ENCODE peak calls at places on chromosomes 1 and 21, in six cellular contexts. One of them, this sample, is unnamed. For H3K4me1, the result is how much of the 10 kb centered on the place peaks cover.

GRCh38 chr1:53766766-53767409 is 27.9 kb upstream of the GLIS1 start:
- DNase-seq in mesendoderm: no peak
- DNase-seq in psoas muscle: no peak
- DNase-seq in breast epithelium: no peak
- DNase-seq in uterus: no peak
- DNase-seq in PC-9: no peak
- DNase-seq in this sample: no peak

GRCh38 chr1:110682898-110683297 is 8.2 kb upstream of the KCNA3 start:
- DNase-seq in PC-9: no peak
- DNase-seq in breast epithelium: no peak
- DNase-seq in uterus: no peak
- DNase-seq in mesendoderm: no peak
- DNase-seq in psoas muscle: no peak
- DNase-seq in this sample: no peak

GRCh38 chr1:200888349-200888838 is 6.3 kb upstream of the INAVA start:
- DNase-seq in breast epithelium: no peak
- DNase-seq in PC-9: peak
- DNase-seq in uterus: no peak
- DNase-seq in mesendoderm: peak
- DNase-seq in psoas muscle: no peak
- DNase-seq in this sample: no peak

GRCh38 chr1:67536957-67537646 is 106.9 kb upstream of the SERBP1 start:
- DNase-seq in psoas muscle: no peak
- DNase-seq in PC-9: no peak
- DNase-seq in breast epithelium: peak
- DNase-seq in mesendoderm: no peak
- DNase-seq in uterus: no peak
- DNase-seq in this sample: no peak

GRCh38 chr1:205689479-205689878 is 9.2 kb upstream of the SLC45A3 start:
- DNase-seq in psoas muscle: no peak
- DNase-seq in breast epithelium: no peak
- DNase-seq in uterus: no peak
- DNase-seq in PC-9: no peak
- DNase-seq in mesendoderm: no peak
- DNase-seq in this sample: no peak

GRCh38 chr1:112058815-112059450 is 69.5 kb upstream of the KCND3 start:
- DNase-seq in PC-9: no peak
- DNase-seq in uterus: no peak
- DNase-seq in psoas muscle: no peak
- DNase-seq in breast epithelium: no peak
- DNase-seq in mesendoderm: peak
- DNase-seq in this sample: no peak

GRCh38 chr1:177873238-177873637 is 96.6 kb downstream of the SEC16B start:
- DNase-seq in psoas muscle: no peak
- DNase-seq in uterus: no peak
- DNase-seq in mesendoderm: peak
- DNase-seq in PC-9: no peak
- DNase-seq in breast epithelium: no peak
- DNase-seq in this sample: no peak

GRCh38 chr1:244102471-244102870 is 51.4 kb downstream of the ZBTB18 start:
- DNase-seq in mesendoderm: no peak
- DNase-seq in psoas muscle: no peak
- DNase-seq in breast epithelium: no peak
- DNase-seq in PC-9: no peak
- DNase-seq in uterus: no peak
- DNase-seq in this sample: no peak

GRCh38 chr21:35350965-35351364 is 301.9 kb upstream of the RUNX1 start:
- DNase-seq in PC-9: no peak
- DNase-seq in uterus: no peak
- DNase-seq in psoas muscle: no peak
- DNase-seq in mesendoderm: no peak
- DNase-seq in breast epithelium: no peak
- DNase-seq in this sample: no peak

GRCh38 chr1:24186993-24187790 is at the start of gene IFNLR1:
- DNase-seq in PC-9: peak
- DNase-seq in psoas muscle: peak
- DNase-seq in breast epithelium: peak
- DNase-seq in mesendoderm: peak
- DNase-seq in uterus: no peak
- DNase-seq in this sample: no peak

GRCh38 chr1:152461544-152461943 is 47.5 kb upstream of the CRNN start:
- DNase-seq in uterus: peak
- DNase-seq in psoas muscle: no peak
- DNase-seq in PC-9: no peak
- DNase-seq in mesendoderm: peak
- DNase-seq in breast epithelium: no peak
- DNase-seq in this sample: no peak

GRCh38 chr1:210446479-210446878 is 117.8 kb downstream of the HHAT start:
- DNase-seq in uterus: no peak
- DNase-seq in psoas muscle: no peak
- DNase-seq in PC-9: no peak
- DNase-seq in mesendoderm: no peak
- DNase-seq in breast epithelium: no peak
- DNase-seq in this sample: no peak

GRCh38 chr1:109838838-109839240 is 71.8 kb upstream of the CSF1 start:
- DNase-seq in PC-9: peak
- DNase-seq in uterus: peak
- DNase-seq in mesendoderm: no peak
- DNase-seq in psoas muscle: no peak
- DNase-seq in breast epithelium: no peak
- DNase-seq in this sample: no peak

DNA sequence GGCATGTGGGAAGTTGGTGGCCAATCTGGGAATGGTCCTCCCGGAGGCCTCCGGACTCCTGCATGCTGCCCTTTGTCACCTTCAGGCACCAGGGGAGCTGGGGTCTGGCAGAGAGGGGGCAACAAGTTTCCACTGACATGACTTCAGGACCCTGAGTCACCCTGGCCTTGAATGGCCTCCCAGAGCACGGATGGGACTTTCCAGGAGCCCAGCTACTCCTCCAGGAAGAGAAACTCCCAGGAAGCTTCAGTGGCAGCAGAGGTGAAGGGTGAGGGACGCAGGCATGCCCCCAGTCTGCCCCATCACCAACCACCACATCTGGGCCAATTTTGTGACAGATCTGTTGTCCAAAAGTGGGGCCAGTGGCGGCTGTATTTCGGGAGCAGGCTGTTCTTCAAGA is 55.9 kb upstream of the WASF2 start:
- DNase-seq in psoas muscle: no peak
- DNase-seq in breast epithelium: no peak
- DNase-seq in uterus: no peak
- DNase-seq in mesendoderm: no peak
- DNase-seq in PC-9: no peak
- DNase-seq in this sample: no peak
- H3K4me1 ChIP-seq in psoas muscle: half or more
- H3K4me1 ChIP-seq in breast epithelium: under half
- H3K4me1 ChIP-seq in uterus: under half
- H3K4me1 ChIP-seq in mesendoderm: under half
- H3K4me1 ChIP-seq in PC-9: under half
- H3K4me1 ChIP-seq in this sample: under half

DNA sequence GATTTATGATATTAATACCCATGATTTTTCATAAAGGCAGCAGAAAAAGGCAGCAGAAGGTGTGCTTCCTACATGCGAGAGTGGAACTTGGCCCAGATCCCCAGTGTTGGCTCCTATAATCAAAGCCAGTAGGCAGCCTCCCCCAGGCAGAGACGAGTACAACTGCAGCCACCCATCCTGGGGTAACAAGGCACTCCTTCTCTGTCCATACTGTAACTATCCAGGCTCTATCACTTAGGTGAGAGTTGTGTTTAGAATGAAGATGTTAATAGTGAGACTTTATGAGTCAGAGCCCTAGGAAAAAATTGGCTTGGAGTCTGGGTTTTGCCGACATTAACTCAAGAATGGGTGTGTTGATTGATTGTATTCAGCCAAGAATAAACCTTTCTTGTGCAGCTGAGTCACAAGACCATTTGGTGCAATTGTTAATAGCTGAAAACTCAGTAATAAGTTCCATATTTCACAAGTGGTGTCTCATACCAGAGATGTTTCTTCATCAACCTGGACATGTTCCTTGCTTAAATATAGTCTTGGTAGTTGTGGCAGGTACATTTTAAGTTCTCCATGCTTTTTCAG is 322.3 kb downstream of the DUSP10 start:
- DNase-seq in mesendoderm: no peak
- DNase-seq in breast epithelium: no peak
- DNase-seq in PC-9: no peak
- DNase-seq in uterus: no peak
- DNase-seq in psoas muscle: no peak
- DNase-seq in this sample: no peak
- H3K4me3 ChIP-seq in mesendoderm: no peak
- H3K4me3 ChIP-seq in breast epithelium: no peak
- H3K4me3 ChIP-seq in PC-9: no peak
- H3K4me3 ChIP-seq in uterus: no peak
- H3K4me3 ChIP-seq in psoas muscle: no peak
- H3K4me3 ChIP-seq in this sample: no peak

GRCh38 chr1:169367096-169367685 is 406 bp downstream of the NME7 start:
- DNase-seq in PC-9: no peak
- DNase-seq in mesendoderm: no peak
- DNase-seq in uterus: no peak
- DNase-seq in breast epithelium: no peak
- DNase-seq in psoas muscle: no peak
- DNase-seq in this sample: no peak
- H3K4me1 ChIP-seq in PC-9: under half
- H3K4me1 ChIP-seq in mesendoderm: under half
- H3K4me1 ChIP-seq in uterus: under half
- H3K4me1 ChIP-seq in breast epithelium: under half
- H3K4me1 ChIP-seq in psoas muscle: under half
- H3K4me1 ChIP-seq in this sample: under half

DNA sequence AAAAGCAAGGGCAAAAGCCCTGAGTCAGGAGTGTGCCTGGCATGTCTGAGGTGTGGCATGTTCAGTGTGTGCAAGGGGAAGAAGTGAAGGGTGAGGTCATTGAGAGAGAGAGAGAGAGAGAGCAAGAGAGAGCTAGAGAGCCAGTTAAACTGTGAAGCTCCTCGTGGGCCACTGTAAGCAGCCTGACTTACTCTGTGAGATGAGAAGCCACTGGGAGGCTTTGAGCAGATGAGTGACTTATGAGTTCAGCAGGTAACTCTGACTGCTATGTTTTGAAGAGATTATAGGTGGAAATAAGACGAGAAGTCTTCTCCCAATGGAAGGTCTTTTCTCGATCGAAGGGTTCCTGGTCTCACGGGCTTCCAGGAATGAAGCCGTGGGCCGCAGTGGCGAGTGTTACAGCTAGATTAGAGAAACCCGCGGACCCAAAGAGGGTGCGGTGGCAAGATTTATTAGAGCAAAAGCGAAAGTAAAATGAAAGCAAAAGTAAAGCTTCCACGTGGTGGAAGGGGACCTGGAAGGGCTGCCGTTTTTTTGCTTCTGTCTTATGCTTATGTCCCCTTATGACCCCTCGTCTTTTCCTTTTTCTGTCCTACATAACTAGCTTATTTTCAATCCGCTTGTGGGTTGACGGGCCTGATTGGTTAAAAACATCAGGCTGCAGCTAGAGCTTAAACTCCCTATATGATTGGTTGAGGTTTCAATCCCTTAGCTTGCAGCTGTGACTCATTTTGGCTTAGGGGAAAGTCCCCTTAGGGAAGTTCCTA is 323.1 kb upstream of the FAM78B start:
- DNase-seq in mesendoderm: no peak
- DNase-seq in uterus: peak
- DNase-seq in breast epithelium: no peak
- DNase-seq in PC-9: peak
- DNase-seq in psoas muscle: peak
- DNase-seq in this sample: peak
- H3K4me3 ChIP-seq in mesendoderm: no peak
- H3K4me3 ChIP-seq in uterus: no peak
- H3K4me3 ChIP-seq in breast epithelium: peak
- H3K4me3 ChIP-seq in PC-9: peak
- H3K4me3 ChIP-seq in psoas muscle: peak
- H3K4me3 ChIP-seq in this sample: peak

DNA sequence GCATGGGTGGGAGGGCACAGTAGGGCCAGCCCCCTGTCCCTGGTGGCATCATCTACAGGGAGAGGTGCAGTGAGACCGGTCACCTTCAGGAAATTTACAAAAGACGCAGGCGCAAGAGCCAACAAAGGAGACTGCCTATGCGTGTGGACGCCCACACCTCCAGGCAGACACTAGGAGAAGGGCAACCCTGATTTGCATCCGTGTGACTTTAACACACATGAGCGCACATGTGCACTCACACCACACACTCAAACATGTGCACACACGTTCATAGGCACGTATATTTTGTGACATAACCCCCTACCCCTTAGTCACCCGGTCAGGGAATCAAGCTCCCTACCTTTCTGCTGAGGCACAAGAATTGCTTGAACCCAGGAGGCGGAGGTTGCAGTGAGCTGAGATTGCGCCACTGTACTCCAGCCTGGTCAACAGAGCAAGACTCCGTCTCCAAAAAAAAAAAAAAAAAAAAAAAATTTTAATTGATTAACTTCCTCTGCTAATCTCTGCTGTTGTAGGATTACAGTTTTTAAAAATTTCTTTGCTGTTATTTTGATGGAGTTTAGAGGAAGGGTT is 84.7 kb upstream of the SLC25A33 start:
- DNase-seq in psoas muscle: no peak
- DNase-seq in mesendoderm: no peak
- DNase-seq in uterus: no peak
- DNase-seq in PC-9: no peak
- DNase-seq in breast epithelium: no peak
- DNase-seq in this sample: no peak
- H3K4me1 ChIP-seq in psoas muscle: under half
- H3K4me1 ChIP-seq in mesendoderm: under half
- H3K4me1 ChIP-seq in uterus: under half
- H3K4me1 ChIP-seq in PC-9: under half
- H3K4me1 ChIP-seq in breast epithelium: under half
- H3K4me1 ChIP-seq in this sample: under half